ENCODE peak calls at places on chromosome 9, in five cellular contexts. E, U, G, F and J are unnamed samples.

GRCh38 chr9:102237520-102237919 is 499.1 kb upstream of the GRIN3A start:
- DNase-seq in E (no peak), U (no peak), G (no peak), F (no peak), J (no peak)

GRCh38 chr9:18362901-18363685 is 110.9 kb upstream of the ADAMTSL1 start:
- DNase-seq in E (no peak), U (no peak), G (no peak), F (no peak), J (no peak)

GRCh38 chr9:38434365-38434764 is 10.1 kb upstream of the IGFBPL1 start:
- DNase-seq in E (no peak), U (no peak), G (no peak), F (no peak), J (no peak)

GRCh38 chr9:19553441-19553840 is 144.6 kb downstream of the ACER2 start:
- DNase-seq in E (no peak), U (no peak), G (no peak), F (no peak), J (no peak)

GRCh38 chr9:127393680-127394079 is 3.3 kb upstream of the SLC2A8 start:
- DNase-seq in E (no peak), U (no peak), G (no peak), F (no peak), J (no peak)

GRCh38 chr9:123135458-123135857 is 102.0 kb downstream of the GPR21 start:
- DNase-seq in E (no peak), U (no peak), G (no peak), F (no peak), J (no peak)

GRCh38 chr9:13810510-13810909 is 503.4 kb downstream of the NFIB start:
- DNase-seq in E (no peak), U (no peak), G (no peak), F (no peak), J (no peak)

GRCh38 chr9:27701029-27701428 is 127.7 kb upstream of the C9orf72 start:
- DNase-seq in E (no peak), U (no peak), G (no peak), F (no peak), J (no peak)

GRCh38 chr9:108290839-108291585 is 564.8 kb downstream of the ACTL7B start:
- DNase-seq in E (no peak), U (no peak), G (no peak), F (no peak), J (no peak)

GRCh38 chr9:35001803-35002502 is 12.4 kb downstream of the DNAJB5 start:
- DNase-seq in E (no peak), U (no peak), G (no peak), F (no peak), J (no peak)

GRCh38 chr9:38707885-38708640 is 11.9 kb downstream of the FAM240B start:
- DNase-seq in E (no peak), U (no peak), G (no peak), F (no peak), J (no peak)

GRCh38 chr9:34929506-34930102 is 28.5 kb upstream of the PHF24 start:
- DNase-seq in E (peak), U (no peak), G (peak), F (peak), J (no peak)

GRCh38 chr9:74729129-74729710 is 158.5 kb downstream of the TRPM6 start:
- DNase-seq in E (no peak), U (no peak), G (no peak), F (no peak), J (no peak)

GRCh38 chr9:127493592-127494303 is 42.4 kb downstream of the LRSAM1 start:
- DNase-seq in E (no peak), U (no peak), G (no peak), F (no peak), J (no peak)

GRCh38 chr9:34744295-34745221 is 34.6 kb upstream of the CCL21 start:
- DNase-seq in E (peak), U (no peak), G (peak), F (peak), J (no peak)

GRCh38 chr9:100577776-100578448 is at the start of gene CAVIN4:
- DNase-seq in E (no peak), U (no peak), G (peak), F (no peak), J (no peak)

GRCh38 chr9:95450171-95451107 is 66.3 kb downstream of the PTCH1 start:
- DNase-seq in E (no peak), U (peak), G (no peak), F (no peak), J (no peak)

GRCh38 chr9:121122450-121123032 is 47.8 kb downstream of the CNTRL start:
- DNase-seq in E (no peak), U (no peak), G (no peak), F (no peak), J (no peak)

GRCh38 chr9:35929188-35929718 is 20.0 kb downstream of the SPAAR start:
- DNase-seq in E (no peak), U (no peak), G (no peak), F (no peak), J (no peak)

GRCh38 chr9:119736478-119737454 is 367.5 kb upstream of the BRINP1 start:
- DNase-seq in E (no peak), U (no peak), G (no peak), F (no peak), J (no peak)

GRCh38 chr9:127136880-127137639 is 14.6 kb upstream of the ANGPTL2 start:
- DNase-seq in E (no peak), U (peak), G (no peak), F (no peak), J (no peak)

GRCh38 chr9:93670208-93671029 is 94.0 kb downstream of the PHF2 start:
- DNase-seq in E (no peak), U (peak), G (peak), F (no peak), J (peak)

GRCh38 chr9:88197781-88198345 is 59.6 kb upstream of the SPATA31C2 start:
- DNase-seq in E (no peak), U (no peak), G (peak), F (peak), J (no peak)

GRCh38 chr9:122125891-122126331 is 32.8 kb upstream of the TTLL11 start:
- DNase-seq in E (no peak), U (no peak), G (peak), F (peak), J (no peak)

GRCh38 chr9:114272739-114273431 is 50.0 kb upstream of the ORM1 start:
- DNase-seq in E (no peak), U (no peak), G (no peak), F (no peak), J (no peak)

GRCh38 chr9:27117489-27118135 is 8.6 kb downstream of the TEK start:
- DNase-seq in E (no peak), U (peak), G (peak), F (peak), J (no peak)

GRCh38 chr9:131609116-131609830 is 64.0 kb downstream of the PRRT1B start:
- DNase-seq in E (no peak), U (no peak), G (peak), F (no peak), J (no peak)

GRCh38 chr9:90775657-90776056 is 26.0 kb upstream of the SYK start:
- DNase-seq in E (no peak), U (no peak), G (no peak), F (no peak), J (no peak)

GRCh38 chr9:113219972-113220371 is 1.1 kb downstream of the FKBP15 start:
- DNase-seq in E (no peak), U (no peak), G (peak), F (no peak), J (no peak)

DNA sequence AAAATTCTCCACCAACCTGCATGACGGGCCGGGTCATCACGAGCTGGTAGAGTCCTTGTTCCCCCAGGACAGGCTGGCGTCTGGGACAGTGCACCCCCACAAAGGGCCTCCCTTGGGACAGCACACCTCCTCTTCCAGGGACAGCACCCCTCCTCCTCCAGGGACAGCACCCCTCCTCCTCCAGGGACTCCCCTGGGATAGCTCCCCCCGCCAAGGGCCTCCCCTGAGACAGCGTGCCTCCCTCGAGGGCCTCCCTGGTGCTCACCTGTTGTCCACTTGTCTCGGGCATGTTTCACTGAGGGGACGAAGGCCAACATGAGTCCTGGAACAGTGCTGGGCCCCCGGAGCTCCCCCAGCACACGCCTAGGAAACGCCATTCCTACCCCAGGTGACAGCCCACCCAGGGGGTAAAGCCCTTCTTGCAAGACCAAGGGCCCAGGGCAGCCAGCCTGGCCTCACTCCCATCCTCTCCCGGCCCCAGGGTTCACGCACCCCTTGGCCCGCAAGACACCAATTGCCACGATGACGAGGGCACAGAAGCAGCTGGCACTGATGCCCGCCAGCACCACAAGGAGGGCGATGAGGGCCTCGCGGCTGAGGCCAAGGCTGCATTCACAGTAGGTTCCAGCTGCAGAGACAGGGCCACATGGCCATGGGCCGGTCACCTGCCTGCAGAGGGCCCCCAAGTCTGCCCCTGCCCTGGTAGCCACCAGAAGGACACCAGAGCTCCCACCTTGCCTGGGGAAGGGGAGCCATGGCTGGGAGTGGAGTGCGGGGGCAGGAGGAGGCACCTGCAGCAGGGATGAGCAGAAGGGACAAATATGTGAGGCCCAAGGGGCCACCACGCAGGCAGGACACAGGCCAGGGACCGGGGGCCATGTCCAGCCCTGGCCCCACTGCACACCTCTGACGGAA is at the start of gene TMEM210:
- DNase-seq in E (no peak), U (no peak), G (no peak), F (no peak), J (no peak)
- TF ChIP-seq CTCF in E (no peak), U (no peak), G (no peak), F (no peak), J (no peak)

DNA sequence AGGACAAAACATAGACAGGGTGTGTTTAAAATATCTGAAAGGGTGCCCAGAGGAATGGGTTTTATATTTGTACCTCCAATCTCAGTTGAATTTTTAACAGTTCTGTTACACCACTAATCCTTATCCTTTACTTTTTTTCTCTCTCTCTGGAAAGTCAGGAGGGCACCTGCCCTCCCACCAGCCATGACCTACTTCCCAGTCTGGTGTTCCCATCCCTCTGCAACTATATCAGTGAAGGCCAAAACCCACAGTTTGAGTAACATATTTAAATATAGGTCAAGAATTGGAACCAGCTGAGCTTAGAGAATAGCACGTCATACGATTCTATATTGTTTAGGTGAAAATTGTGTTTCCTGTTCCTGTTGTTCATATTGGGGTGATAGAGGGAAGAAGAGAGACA is 229.8 kb downstream of the NTRK2 start:
- DNase-seq in E (no peak), U (no peak), G (no peak), F (no peak), J (no peak)
- TF ChIP-seq CTCF in E (no peak), U (no peak), G (no peak), F (no peak), J (no peak)

DNA sequence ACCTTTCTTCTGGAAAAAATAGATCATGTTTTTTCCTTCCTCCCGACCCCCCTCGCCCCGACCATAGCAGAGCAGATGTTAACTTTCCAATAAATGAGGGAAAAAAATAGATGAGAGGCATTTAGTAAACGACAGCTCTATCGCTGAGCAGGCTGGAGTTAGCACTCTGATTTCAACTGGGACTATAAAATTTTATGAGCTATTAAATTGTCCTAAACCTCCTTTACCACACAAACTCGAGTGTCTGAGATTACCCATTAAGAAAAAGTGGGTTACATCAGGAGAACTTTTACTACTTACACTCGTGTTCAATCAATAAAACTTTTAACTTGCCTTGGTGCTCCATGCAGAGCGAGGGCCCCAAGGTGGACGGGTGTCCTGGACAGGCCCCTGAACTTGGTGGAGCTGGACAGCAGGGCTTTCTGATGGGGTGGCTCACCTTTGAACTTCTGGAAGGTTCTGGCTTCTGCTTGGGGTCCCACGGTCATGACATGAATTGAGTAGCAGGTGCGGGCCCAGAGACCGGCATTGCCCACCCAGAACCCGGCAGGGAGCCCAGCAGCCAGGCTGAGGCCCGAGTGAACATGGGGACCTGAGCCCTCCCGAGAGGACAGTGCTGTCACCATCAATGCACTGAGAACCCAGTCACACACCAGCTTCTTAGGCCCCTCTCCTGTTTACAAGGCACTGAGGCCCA is 59.9 kb upstream of the RNU6ATAC start:
- DNase-seq in E (no peak), U (no peak), G (no peak), F (no peak), J (no peak)
- TF ChIP-seq CTCF in E (no peak), U (no peak), G (no peak), F (no peak), J (no peak)

GRCh38 chr9:105069285-105070065 is 141.5 kb upstream of the ABCA1 start:
- DNase-seq in E (no peak), U (no peak), G (no peak), F (no peak), J (no peak)
- TF ChIP-seq CTCF in E (no peak), U (no peak), G (no peak), F (no peak), J (no peak)

GRCh38 chr9:2241461-2241874 is 226.3 kb downstream of the SMARCA2 start:
- DNase-seq in E (no peak), U (no peak), G (peak), F (no peak), J (no peak)

GRCh38 chr9:2248768-2249167 is 233.6 kb downstream of the SMARCA2 start:
- DNase-seq in E (no peak), U (no peak), G (no peak), F (no peak), J (no peak)

GRCh38 chr9:2242778-2243395 is 227.7 kb downstream of the SMARCA2 start:
- DNase-seq in E (no peak), U (no peak), G (no peak), F (peak), J (no peak)

GRCh38 chr9:2241875-2242741 is 227.0 kb downstream of the SMARCA2 start:
- DNase-seq in E (peak), U (peak), G (peak), F (peak), J (peak)

GRCh38 chr9:2243666-2244555 is 228.8 kb downstream of the SMARCA2 start:
- DNase-seq in E (no peak), U (no peak), G (no peak), F (no peak), J (no peak)
- TF ChIP-seq CTCF in E (no peak), U (no peak), G (no peak), F (no peak), J (no peak)